ENCODE peak calls at places on chromosomes 4 and X, in ten cellular contexts. Q, G, K, M, A, H, S, C, E and T are unnamed samples.
A peak's percentile ranks its signal among the peaks of the same experiment; 100 is the strongest.

GRCh38 chr4:89021678-89022077 is 35.3 kb downstream of the FAM13A start:
- DNase-seq in K (no peak), A (no peak), Q (no peak), C (no peak), S (no peak), G (no peak), H (peak; percentile 16), M (no peak), E (no peak), T (no peak)

GRCh38 chr4:101019941-101020401 is 327.4 kb downstream of the PPP3CA start:
- DNase-seq in H (peak; percentile 52), E (no peak), S (no peak), Q (no peak), G (peak; percentile 78), K (no peak), M (no peak), A (peak; percentile 27), C (no peak), T (no peak)

GRCh38 chr4:24473309-24473721 is 111.0 kb downstream of the DHX15 start:
- DNase-seq in E (peak; percentile 13), K (no peak), H (peak; percentile 57), M (peak; percentile 63), C (no peak), A (no peak), Q (no peak), S (no peak), G (no peak), T (peak; percentile 79)

GRCh38 chr4:158778712-158779111 is 9.9 kb downstream of the FNIP2 start:
- DNase-seq in C (peak; percentile 84), H (no peak), E (no peak), G (no peak), M (no peak), Q (no peak), A (peak; percentile 75), K (no peak), S (no peak), T (no peak)

GRCh38 chr4:48275247-48275646 is 5.6 kb upstream of the TEC start:
- DNase-seq in C (no peak), M (peak; percentile 59), G (no peak), S (no peak), E (peak; percentile 53), A (no peak), Q (no peak), K (no peak), H (no peak), T (no peak)

GRCh38 chr4:39036172-39036571 is 4.0 kb upstream of the TMEM156 start:
- DNase-seq in M (peak; percentile 61), K (no peak), Q (no peak), C (no peak), A (no peak), G (no peak), H (no peak), S (no peak), E (no peak), T (no peak)

GRCh38 chrX:22650691-22651090 is 349.1 kb upstream of the DDX53 start:
- DNase-seq in S (no peak), E (no peak), K (no peak), A (no peak), G (no peak), M (no peak), Q (no peak), H (no peak), C (no peak), T (no peak)

GRCh38 chr4:58247792-58248191 is 1137.6 kb upstream of the IGFBP7 start:
- DNase-seq in C (no peak), E (peak; percentile 4), H (peak; percentile 13), Q (no peak), A (peak; percentile 32), G (no peak), S (no peak), M (no peak), K (no peak), T (no peak)

GRCh38 chr4:5462254-5462835 is 246.0 kb downstream of the EVC2 start:
- DNase-seq in C (no peak), Q (no peak), G (no peak), S (no peak), A (no peak), M (no peak), H (no peak), E (no peak), K (no peak), T (no peak)

GRCh38 chr4:153188966-153189801 is 15.1 kb upstream of the TRIM2 start:
- DNase-seq in H (peak; percentile 53), E (no peak), K (no peak), M (peak; percentile 19), A (no peak), G (no peak), Q (no peak), C (no peak), S (no peak), T (no peak)

GRCh38 chr4:140099993-140100392 is 54.0 kb downstream of the MAML3 start:
- DNase-seq in M (no peak), Q (no peak), S (no peak), H (no peak), E (no peak), K (no peak), G (no peak), C (no peak), A (no peak), T (no peak)

GRCh38 chrX:102138064-102138463 is 4.2 kb downstream of the TCEAL6 start:
- DNase-seq in C (no peak), A (no peak), Q (no peak), K (no peak), H (no peak), G (no peak), S (no peak), E (no peak), M (no peak), T (no peak)

GRCh38 chrX:136191171-136191570 is 43.8 kb downstream of the FHL1 start:
- DNase-seq in M (no peak), A (no peak), H (no peak), C (no peak), E (no peak), Q (no peak), S (no peak), K (no peak), G (no peak), T (no peak)

GRCh38 chrX:149032449-149032848 is 472.7 kb downstream of the IDS start:
- DNase-seq in Q (no peak), S (no peak), H (no peak), K (no peak), M (no peak), A (no peak), C (no peak), E (no peak), G (no peak), T (no peak)

GRCh38 chrX:109774706-109775105 is 41.6 kb upstream of the ACSL4 start:
- DNase-seq in C (no peak), E (no peak), A (no peak), M (peak; percentile 81), S (no peak), K (no peak), Q (no peak), G (no peak), H (no peak), T (peak; percentile 12)

GRCh38 chr4:34709564-34709963 is 1534.8 kb downstream of the ARAP2 start:
- DNase-seq in E (no peak), K (no peak), H (no peak), A (no peak), M (no peak), G (no peak), C (no peak), Q (no peak), S (no peak), T (no peak)

GRCh38 chr4:9898596-9899345 is 117.3 kb downstream of the DRD5 start:
- DNase-seq in Q (no peak), C (peak; percentile 41), S (no peak), E (peak; percentile 2), G (no peak), M (peak; percentile 13), A (peak; percentile 39), K (no peak), H (peak; percentile 74), T (peak; percentile 31)

GRCh38 chrX:65926095-65927019 is 113.5 kb downstream of the VSIG4 start:
- DNase-seq in K (no peak), C (no peak), E (peak; percentile 95), A (no peak), G (peak; percentile 74), S (peak; percentile 41), H (no peak), Q (peak; percentile 0), M (no peak), T (no peak)

GRCh38 chr4:13267091-13267490 is 217.0 kb downstream of the RAB28 start:
- DNase-seq in A (no peak), G (no peak), Q (no peak), M (no peak), S (no peak), K (no peak), E (no peak), H (no peak), C (no peak), T (no peak)

GRCh38 chr4:184470785-184471110 is 3.6 kb downstream of the IRF2 start:
- DNase-seq in C (no peak), K (no peak), A (no peak), M (no peak), G (no peak), H (no peak), S (no peak), Q (no peak), E (no peak), T (no peak)

GRCh38 chrX:87167841-87168240 is 349.8 kb upstream of the KLHL4 start:
- DNase-seq in C (no peak), H (no peak), G (no peak), S (no peak), M (no peak), A (no peak), E (no peak), K (no peak), Q (no peak), T (no peak)